ENCODE peak calls at places on chromosomes 1 and 21, in five cellular contexts. One of them, this sample, is unnamed.

GRCh38 chr1:219081943-219082925 is 91.4 kb upstream of the LYPLAL1 start:
- DNase-seq in thoracic aorta: no peak
- DNase-seq in HCT116: no peak
- DNase-seq in esophagus squamous epithelium: no peak
- DNase-seq in tibial nerve: no peak
- DNase-seq in this sample: no peak

GRCh38 chr21:41610042-41610839 is 102.3 kb upstream of the TMPRSS2 start:
- DNase-seq in thoracic aorta: no peak
- DNase-seq in esophagus squamous epithelium: no peak
- DNase-seq in HCT116: peak; percentile 48
- DNase-seq in tibial nerve: peak; percentile 71
- DNase-seq in this sample: peak; percentile 76

GRCh38 chr1:79380078-79380477 is 373.5 kb upstream of the ADGRL4 start:
- DNase-seq in HCT116: no peak
- DNase-seq in tibial nerve: no peak
- DNase-seq in esophagus squamous epithelium: no peak
- DNase-seq in thoracic aorta: no peak
- DNase-seq in this sample: no peak

GRCh38 chr1:230868736-230869385 is 540 bp upstream of the C1orf198 start:
- DNase-seq in thoracic aorta: no peak
- DNase-seq in esophagus squamous epithelium: no peak
- DNase-seq in tibial nerve: no peak
- DNase-seq in HCT116: peak; percentile 24
- DNase-seq in this sample: peak; percentile 50

GRCh38 chr1:180270767-180271639 is 40.9 kb downstream of the LHX4 start:
- DNase-seq in tibial nerve: no peak
- DNase-seq in thoracic aorta: no peak
- DNase-seq in HCT116: no peak
- DNase-seq in esophagus squamous epithelium: no peak
- DNase-seq in this sample: peak; percentile 89

GRCh38 chr1:55556378-55556777 is 341.2 kb upstream of the USP24 start:
- DNase-seq in esophagus squamous epithelium: no peak
- DNase-seq in tibial nerve: no peak
- DNase-seq in thoracic aorta: no peak
- DNase-seq in HCT116: no peak
- DNase-seq in this sample: peak; percentile 48

GRCh38 chr21:42009018-42009830 is 936 bp downstream of the ZBTB21 start:
- DNase-seq in esophagus squamous epithelium: no peak
- DNase-seq in thoracic aorta: no peak
- DNase-seq in HCT116: no peak
- DNase-seq in tibial nerve: peak; percentile 33
- DNase-seq in this sample: peak; percentile 62

GRCh38 chr1:183306317-183307042 is 111.7 kb downstream of the NMNAT2 start:
- DNase-seq in HCT116: no peak
- DNase-seq in thoracic aorta: no peak
- DNase-seq in esophagus squamous epithelium: no peak
- DNase-seq in tibial nerve: no peak
- DNase-seq in this sample: peak; percentile 30

GRCh38 chr1:227946624-227947424 is 908 bp downstream of the WNT9A start:
- DNase-seq in HCT116: peak; percentile 72
- DNase-seq in thoracic aorta: no peak
- DNase-seq in esophagus squamous epithelium: no peak
- DNase-seq in tibial nerve: peak; percentile 61
- DNase-seq in this sample: peak; percentile 71
- TF ChIP-seq CTCF in HCT116: peak; percentile 92
- TF ChIP-seq CTCF in thoracic aorta: peak; percentile 53
- TF ChIP-seq CTCF in esophagus squamous epithelium: peak; percentile 48
- TF ChIP-seq CTCF in tibial nerve: peak; percentile 93
- TF ChIP-seq CTCF in this sample: peak; percentile 73

DNA sequence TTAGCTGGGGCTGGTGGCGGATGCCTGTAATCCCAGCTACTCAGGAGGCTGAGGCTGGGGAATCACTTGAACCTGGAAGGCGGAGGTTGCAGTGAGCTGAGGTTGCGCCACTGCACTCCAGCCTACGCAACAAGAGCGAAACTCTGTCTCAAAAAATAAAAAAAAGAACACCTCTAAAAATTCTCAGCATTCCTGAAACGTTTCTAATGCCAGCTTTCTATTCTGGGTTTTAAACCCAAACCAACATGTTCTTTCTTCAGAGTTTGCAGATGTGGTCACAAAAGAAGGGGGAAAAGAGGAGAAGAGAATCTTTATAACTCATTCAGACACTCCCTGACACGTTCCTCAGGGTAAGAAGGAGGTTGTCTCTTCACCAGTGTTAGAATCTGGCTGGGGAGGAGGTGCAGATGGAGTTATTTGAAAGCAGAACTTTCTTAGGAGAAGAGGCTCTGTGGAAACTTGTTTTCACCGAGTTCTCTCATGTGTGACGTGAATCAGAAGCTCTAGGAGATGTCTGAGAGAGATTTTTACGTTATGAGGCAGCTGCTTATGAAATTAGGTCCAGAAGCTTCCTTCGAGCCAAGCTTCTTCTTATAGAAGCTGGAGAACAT is 17.8 kb upstream of the CNR2 start:
- DNase-seq in esophagus squamous epithelium: no peak
- DNase-seq in HCT116: no peak
- DNase-seq in tibial nerve: no peak
- DNase-seq in thoracic aorta: no peak
- DNase-seq in this sample: peak; percentile 73
- H3K4me3 ChIP-seq in esophagus squamous epithelium: no peak overlapping the region
- H3K4me3 ChIP-seq in HCT116: no peak overlapping the region
- H3K4me3 ChIP-seq in tibial nerve: no peak overlapping the region
- H3K4me3 ChIP-seq in thoracic aorta: peak overlapping the region; percentile 56
- H3K4me3 ChIP-seq in this sample: no peak overlapping the region

GRCh38 chr1:110952031-110952430 is 11.7 kb downstream of the LRIF1 start:
- DNase-seq in HCT116: no peak
- DNase-seq in esophagus squamous epithelium: no peak
- DNase-seq in thoracic aorta: no peak
- DNase-seq in tibial nerve: no peak
- DNase-seq in this sample: no peak

GRCh38 chr1:110956586-110956985 is 7.1 kb downstream of the LRIF1 start:
- DNase-seq in thoracic aorta: no peak
- DNase-seq in HCT116: no peak
- DNase-seq in tibial nerve: no peak
- DNase-seq in esophagus squamous epithelium: no peak
- DNase-seq in this sample: no peak

GRCh38 chr1:110953031-110953430 is 10.7 kb downstream of the LRIF1 start:
- DNase-seq in esophagus squamous epithelium: no peak
- DNase-seq in tibial nerve: no peak
- DNase-seq in HCT116: no peak
- DNase-seq in thoracic aorta: no peak
- DNase-seq in this sample: no peak

GRCh38 chr1:110948038-110948810 is 15.5 kb downstream of the LRIF1 start:
- DNase-seq in HCT116: no peak
- DNase-seq in thoracic aorta: no peak
- DNase-seq in esophagus squamous epithelium: no peak
- DNase-seq in tibial nerve: no peak
- DNase-seq in this sample: no peak

GRCh38 chr1:110951161-110951560 is 12.6 kb downstream of the LRIF1 start:
- DNase-seq in thoracic aorta: no peak
- DNase-seq in tibial nerve: no peak
- DNase-seq in HCT116: no peak
- DNase-seq in esophagus squamous epithelium: no peak
- DNase-seq in this sample: no peak
- H3K4me1 ChIP-seq in thoracic aorta: no peaks in the 10 kb centered on the region
- H3K4me1 ChIP-seq in tibial nerve: no peaks in the 10 kb centered on the region
- H3K4me1 ChIP-seq in HCT116: no peaks in the 10 kb centered on the region
- H3K4me1 ChIP-seq in esophagus squamous epithelium: no peaks in the 10 kb centered on the region
- H3K4me1 ChIP-seq in this sample: no peaks in the 10 kb centered on the region

GRCh38 chr1:210787800-210788199 is 346.1 kb downstream of the KCNH1 start:
- DNase-seq in HCT116: no peak
- DNase-seq in esophagus squamous epithelium: no peak
- DNase-seq in thoracic aorta: no peak
- DNase-seq in tibial nerve: no peak
- DNase-seq in this sample: no peak

GRCh38 chr1:210786546-210786945 is 347.4 kb downstream of the KCNH1 start:
- DNase-seq in esophagus squamous epithelium: no peak
- DNase-seq in tibial nerve: no peak
- DNase-seq in HCT116: no peak
- DNase-seq in thoracic aorta: no peak
- DNase-seq in this sample: no peak

GRCh38 chr1:210779259-210779658 is 354.7 kb downstream of the KCNH1 start:
- DNase-seq in tibial nerve: no peak
- DNase-seq in HCT116: no peak
- DNase-seq in thoracic aorta: no peak
- DNase-seq in esophagus squamous epithelium: no peak
- DNase-seq in this sample: no peak

DNA sequence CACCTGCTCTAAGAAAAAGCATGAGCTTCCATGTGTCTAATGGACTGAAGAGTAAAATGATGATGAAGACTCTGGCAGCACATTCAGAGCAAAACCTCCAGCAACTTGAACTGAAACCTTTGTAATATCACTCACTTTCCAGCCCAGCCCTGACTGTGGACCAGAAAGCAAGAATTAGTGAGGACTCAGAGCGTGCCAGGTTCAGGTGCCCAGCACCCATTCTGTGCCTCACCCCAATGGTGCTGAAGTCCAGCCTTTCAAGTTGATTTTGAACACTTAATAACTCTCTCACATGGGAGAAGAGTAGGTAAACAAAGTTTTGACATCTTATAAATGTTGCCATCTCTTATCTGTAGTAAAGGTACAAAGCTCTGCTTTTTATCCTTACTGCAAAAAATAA is 350.0 kb downstream of the KCNH1 start:
- DNase-seq in HCT116: no peak
- DNase-seq in tibial nerve: no peak
- DNase-seq in thoracic aorta: no peak
- DNase-seq in esophagus squamous epithelium: no peak
- DNase-seq in this sample: no peak
- TF ChIP-seq CTCF in HCT116: no peak
- TF ChIP-seq CTCF in tibial nerve: no peak
- TF ChIP-seq CTCF in thoracic aorta: no peak
- TF ChIP-seq CTCF in esophagus squamous epithelium: no peak
- TF ChIP-seq CTCF in this sample: no peak

GRCh38 chr1:65386452-65386851 is 34.0 kb upstream of the LEPR start:
- DNase-seq in esophagus squamous epithelium: no peak
- DNase-seq in thoracic aorta: no peak
- DNase-seq in tibial nerve: no peak
- DNase-seq in HCT116: no peak
- DNase-seq in this sample: no peak

GRCh38 chr1:65392497-65392896 is 28.0 kb upstream of the LEPR start:
- DNase-seq in thoracic aorta: no peak
- DNase-seq in HCT116: no peak
- DNase-seq in tibial nerve: no peak
- DNase-seq in esophagus squamous epithelium: no peak
- DNase-seq in this sample: no peak

GRCh38 chr1:65393345-65393744 is 27.1 kb upstream of the LEPR start:
- DNase-seq in esophagus squamous epithelium: no peak
- DNase-seq in tibial nerve: no peak
- DNase-seq in HCT116: no peak
- DNase-seq in thoracic aorta: no peak
- DNase-seq in this sample: no peak

GRCh38 chr1:65393928-65394327 is 26.5 kb upstream of the LEPR start:
- DNase-seq in tibial nerve: no peak
- DNase-seq in esophagus squamous epithelium: no peak
- DNase-seq in HCT116: no peak
- DNase-seq in thoracic aorta: no peak
- DNase-seq in this sample: no peak

GRCh38 chr1:65389296-65389695 is 31.2 kb upstream of the LEPR start:
- DNase-seq in tibial nerve: no peak
- DNase-seq in thoracic aorta: no peak
- DNase-seq in HCT116: no peak
- DNase-seq in esophagus squamous epithelium: no peak
- DNase-seq in this sample: no peak
- H3K4me3 ChIP-seq in tibial nerve: no peak overlapping the region
- H3K4me3 ChIP-seq in thoracic aorta: no peak overlapping the region
- H3K4me3 ChIP-seq in HCT116: no peak overlapping the region
- H3K4me3 ChIP-seq in esophagus squamous epithelium: no peak overlapping the region
- H3K4me3 ChIP-seq in this sample: no peak overlapping the region

GRCh38 chr1:96521994-96522760 is 199.4 kb upstream of the PTBP2 start:
- DNase-seq in tibial nerve: no peak
- DNase-seq in HCT116: no peak
- DNase-seq in esophagus squamous epithelium: no peak
- DNase-seq in thoracic aorta: no peak
- DNase-seq in this sample: no peak
- H3K4me1 ChIP-seq in tibial nerve: no peaks in the 10 kb centered on the region
- H3K4me1 ChIP-seq in HCT116: peaks cover 2% of the 10 kb centered on the region
- H3K4me1 ChIP-seq in esophagus squamous epithelium: no peaks in the 10 kb centered on the region
- H3K4me1 ChIP-seq in thoracic aorta: no peaks in the 10 kb centered on the region
- H3K4me1 ChIP-seq in this sample: peaks cover 17% of the 10 kb centered on the region

GRCh38 chr1:26279598-26280332 is at the start of gene SH3BGRL3:
- DNase-seq in tibial nerve: peak; percentile 80
- DNase-seq in thoracic aorta: peak; percentile 61
- DNase-seq in esophagus squamous epithelium: no peak
- DNase-seq in HCT116: peak; percentile 57
- DNase-seq in this sample: peak; percentile 92
- TF ChIP-seq CTCF in tibial nerve: peak; percentile 62
- TF ChIP-seq CTCF in thoracic aorta: no peak
- TF ChIP-seq CTCF in esophagus squamous epithelium: no peak
- TF ChIP-seq CTCF in HCT116: no peak
- TF ChIP-seq CTCF in this sample: peak; percentile 67

GRCh38 chr1:224932607-224933249 is 3.3 kb downstream of the DNAH14 start:
- DNase-seq in tibial nerve: no peak
- DNase-seq in HCT116: no peak
- DNase-seq in esophagus squamous epithelium: no peak
- DNase-seq in thoracic aorta: no peak
- DNase-seq in this sample: no peak

GRCh38 chr1:224931605-224932004 is 2.1 kb downstream of the DNAH14 start:
- DNase-seq in esophagus squamous epithelium: no peak
- DNase-seq in HCT116: no peak
- DNase-seq in thoracic aorta: no peak
- DNase-seq in tibial nerve: no peak
- DNase-seq in this sample: no peak

GRCh38 chr1:224933584-224933983 is 4.1 kb downstream of the DNAH14 start:
- DNase-seq in HCT116: no peak
- DNase-seq in thoracic aorta: no peak
- DNase-seq in tibial nerve: no peak
- DNase-seq in esophagus squamous epithelium: no peak
- DNase-seq in this sample: no peak

GRCh38 chr1:224929335-224930237 is at the start of gene DNAH14:
- DNase-seq in tibial nerve: no peak
- DNase-seq in esophagus squamous epithelium: no peak
- DNase-seq in HCT116: peak; percentile 83
- DNase-seq in thoracic aorta: no peak
- DNase-seq in this sample: peak; percentile 88

DNA sequence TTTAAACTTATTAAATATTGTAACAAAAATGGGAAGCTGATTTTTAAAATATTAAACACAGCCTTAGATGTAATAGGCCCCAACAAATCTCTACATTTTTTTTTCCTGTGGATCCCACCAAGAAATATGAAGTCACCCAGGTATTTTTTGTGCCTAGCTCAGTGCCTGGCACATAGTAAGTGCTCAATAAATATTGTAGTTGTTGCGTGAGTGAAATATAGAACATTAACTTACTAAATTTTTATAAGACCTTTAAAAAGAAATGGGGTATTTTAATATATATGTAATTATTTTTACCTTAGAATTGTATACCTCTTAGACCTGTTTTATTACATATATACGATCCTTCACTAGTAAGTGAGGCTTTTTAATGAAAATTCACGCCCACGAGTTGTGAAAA is 569 bp upstream of the DNAH14 start:
- DNase-seq in esophagus squamous epithelium: no peak
- DNase-seq in thoracic aorta: no peak
- DNase-seq in tibial nerve: no peak
- DNase-seq in HCT116: no peak
- DNase-seq in this sample: no peak
- H3K4me3 ChIP-seq in esophagus squamous epithelium: no peak overlapping the region
- H3K4me3 ChIP-seq in thoracic aorta: no peak overlapping the region
- H3K4me3 ChIP-seq in tibial nerve: no peak overlapping the region
- H3K4me3 ChIP-seq in HCT116: peak overlapping the region; percentile 69
- H3K4me3 ChIP-seq in this sample: no peak overlapping the region

GRCh38 chr1:74038042-74038441 is 159.9 kb downstream of the LRRIQ3 start:
- DNase-seq in HCT116: no peak
- DNase-seq in esophagus squamous epithelium: no peak
- DNase-seq in tibial nerve: no peak
- DNase-seq in thoracic aorta: no peak
- DNase-seq in this sample: no peak
- H3K4me1 ChIP-seq in HCT116: no peaks in the 10 kb centered on the region
- H3K4me1 ChIP-seq in esophagus squamous epithelium: no peaks in the 10 kb centered on the region
- H3K4me1 ChIP-seq in tibial nerve: no peaks in the 10 kb centered on the region
- H3K4me1 ChIP-seq in thoracic aorta: no peaks in the 10 kb centered on the region
- H3K4me1 ChIP-seq in this sample: no peaks in the 10 kb centered on the region